ENCODE peak calls at places on chromosomes 13 and 19, in nine cellular contexts. E is IMR-90, A is NB4, Z is endothelial cell of umbilical vein, T is sigmoid colon, S is tibial nerve, G is adrenal gland, J is lower leg skin, N is esophagus squamous epithelium. D is an unnamed sample.

GRCh38 chr19:31316201-31316951 is 32.9 kb downstream of the TSHZ3 start:
- DNase-seq in E (peak; percentile 61), A (peak; percentile 80), Z (peak; percentile 4), T (peak; percentile 77), S (peak; percentile 49), G (no peak), J (peak; percentile 51), N (no peak), D (peak; percentile 46)

GRCh38 chr13:24612726-24613125 is 67.5 kb upstream of the ATP12A start:
- DNase-seq in E (no peak), A (no peak), Z (no peak), T (no peak), S (no peak), G (no peak), J (no peak), N (no peak), D (no peak)

GRCh38 chr19:18418725-18419194 is 438 bp upstream of the SSBP4 start:
- DNase-seq in E (no peak), A (peak; percentile 45), Z (no peak), T (no peak), S (no peak), G (no peak), J (no peak), N (no peak), D (no peak)

GRCh38 chr13:36965767-36966166 is 33.4 kb downstream of the ALG5 start:
- DNase-seq in E (peak; percentile 90), A (peak; percentile 15), Z (peak; percentile 95), T (no peak), S (no peak), G (no peak), J (no peak), N (no peak), D (no peak)

GRCh38 chr19:58395979-58396627 is 647 bp downstream of the RNF225 start:
- DNase-seq in E (no peak), A (no peak), Z (no peak), T (no peak), S (no peak), G (no peak), J (no peak), N (no peak), D (no peak)

GRCh38 chr13:70812481-70812880 is 704.2 kb upstream of the KLHL1 start:
- DNase-seq in E (peak; percentile 75), A (no peak), Z (peak; percentile 12), T (no peak), S (no peak), G (no peak), J (no peak), N (no peak), D (no peak)

GRCh38 chr19:2503521-2504109 is 27.7 kb downstream of the GADD45B start:
- DNase-seq in E (peak; percentile 78), A (peak; percentile 63), Z (no peak), T (no peak), S (no peak), G (no peak), J (peak; percentile 61), N (no peak), D (no peak)

GRCh38 chr13:20426766-20427448 is 98.8 kb downstream of the CRYL1 start:
- DNase-seq in E (peak; percentile 32), A (no peak), Z (no peak), T (no peak), S (no peak), G (no peak), J (no peak), N (no peak), D (no peak)

GRCh38 chr13:96020155-96020575 is 33.0 kb downstream of the UGGT2 start:
- DNase-seq in E (peak; percentile 67), A (peak; percentile 70), Z (peak; percentile 77), T (no peak), S (peak; percentile 42), G (peak; percentile 50), J (peak; percentile 20), N (no peak), D (no peak)

GRCh38 chr13:91722267-91722884 is 324.0 kb downstream of the GPC5 start:
- DNase-seq in E (peak; percentile 18), A (peak; percentile 28), Z (peak; percentile 10), T (no peak), S (no peak), G (no peak), J (no peak), N (no peak), D (no peak)

GRCh38 chr13:43648733-43649132 is 138.0 kb downstream of the ENOX1 start:
- DNase-seq in E (no peak), A (no peak), Z (no peak), T (no peak), S (no peak), G (no peak), J (no peak), N (no peak), D (no peak)

GRCh38 chr13:20332361-20333096 is 100.4 kb upstream of the GJB6 start:
- DNase-seq in E (no peak), A (no peak), Z (no peak), T (no peak), S (peak; percentile 27), G (no peak), J (peak; percentile 40), N (no peak), D (no peak)

GRCh38 chr19:11736696-11737095 is 2.0 kb downstream of the ZNF823 start:
- DNase-seq in E (peak; percentile 33), A (peak; percentile 99), Z (no peak), T (peak; percentile 72), S (no peak), G (peak; percentile 22), J (peak; percentile 45), N (no peak), D (no peak)

GRCh38 chr19:7679017-7679720 is 1.5 kb upstream of the TRAPPC5 start:
- DNase-seq in E (no peak), A (peak; percentile 53), Z (no peak), T (no peak), S (no peak), G (no peak), J (no peak), N (no peak), D (no peak)

GRCh38 chr13:30045916-30046704 is 195.7 kb upstream of the UBL3 start:
- DNase-seq in E (peak; percentile 88), A (peak; percentile 46), Z (no peak), T (no peak), S (no peak), G (no peak), J (no peak), N (no peak), D (no peak)

GRCh38 chr13:63208811-63209210 is 1793.2 kb upstream of the PCDH20 start:
- DNase-seq in E (peak; percentile 57), A (no peak), Z (no peak), T (no peak), S (no peak), G (no peak), J (no peak), N (no peak), D (no peak)

GRCh38 chr19:55641376-55642152 is 762 bp downstream of the ZNF580 start:
- DNase-seq in E (peak; percentile 18), A (peak; percentile 50), Z (no peak), T (peak; percentile 75), S (no peak), G (no peak), J (no peak), N (no peak), D (no peak)

GRCh38 chr19:19652482-19653295 is 9.2 kb upstream of the GMIP start:
- DNase-seq in E (peak; percentile 30), A (no peak), Z (no peak), T (no peak), S (no peak), G (peak; percentile 11), J (no peak), N (no peak), D (peak; percentile 9)

GRCh38 chr19:54114340-54114826 is 1.1 kb downstream of the TFPT start:
- DNase-seq in E (peak; percentile 18), A (peak; percentile 76), Z (peak; percentile 31), T (no peak), S (no peak), G (no peak), J (no peak), N (no peak), D (no peak)
- TF ChIP-seq POLR2A in E (no peak), A (peak; percentile 33), Z (peak; percentile 68), T (no peak), S (no peak), G (no peak), J (no peak), N (no peak), D (no peak)

DNA sequence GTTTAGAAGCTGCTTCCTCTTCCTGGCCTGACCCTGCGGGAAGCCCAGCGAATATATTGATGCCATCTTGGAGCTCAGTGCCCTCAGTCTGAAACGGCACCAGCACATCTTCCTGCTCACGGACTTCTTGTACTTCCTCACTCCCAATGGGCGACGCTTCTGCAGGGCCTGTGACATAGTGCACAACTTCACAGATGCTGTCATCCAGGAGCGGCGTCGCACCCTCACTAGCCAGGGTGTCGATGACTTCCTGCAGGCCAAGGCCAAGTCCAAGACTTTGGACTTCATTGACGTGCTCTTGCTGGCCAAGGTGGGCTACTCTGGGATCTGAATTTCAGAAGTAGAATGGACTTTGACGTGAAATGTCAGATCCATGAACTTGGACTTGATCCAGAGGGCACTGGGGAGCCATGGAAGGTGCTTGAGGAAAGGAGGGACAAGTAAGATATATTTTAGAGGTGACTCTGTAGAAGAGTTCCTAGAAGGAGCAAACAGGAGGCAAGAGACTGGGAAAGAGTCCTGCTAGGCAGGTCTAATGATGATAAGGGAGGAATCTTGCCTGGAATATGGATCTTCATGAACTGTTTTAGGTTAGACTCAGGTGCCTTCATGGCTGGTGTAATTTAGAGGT is 38.4 kb upstream of the CYP4F8 start:
- DNase-seq in E (no peak), A (no peak), Z (no peak), T (peak; percentile 43), S (no peak), G (no peak), J (no peak), N (no peak), D (no peak)
- TF ChIP-seq POLR2A in E (no peak), A (no peak), Z (no peak), T (no peak), S (no peak), G (no peak), J (no peak), N (no peak), D (no peak)

GRCh38 chr19:41218615-41219507 is at the start of gene AXL:
- DNase-seq in E (peak; percentile 86), A (no peak), Z (peak; percentile 73), T (peak; percentile 95), S (peak; percentile 84), G (peak; percentile 85), J (peak; percentile 84), N (no peak), D (peak; percentile 84)
- TF ChIP-seq POLR2A in E (peak; percentile 93), A (no peak), Z (peak; percentile 77), T (peak; percentile 67), S (peak; percentile 29), G (peak; percentile 53), J (no peak), N (no peak), D (peak; percentile 69)

DNA sequence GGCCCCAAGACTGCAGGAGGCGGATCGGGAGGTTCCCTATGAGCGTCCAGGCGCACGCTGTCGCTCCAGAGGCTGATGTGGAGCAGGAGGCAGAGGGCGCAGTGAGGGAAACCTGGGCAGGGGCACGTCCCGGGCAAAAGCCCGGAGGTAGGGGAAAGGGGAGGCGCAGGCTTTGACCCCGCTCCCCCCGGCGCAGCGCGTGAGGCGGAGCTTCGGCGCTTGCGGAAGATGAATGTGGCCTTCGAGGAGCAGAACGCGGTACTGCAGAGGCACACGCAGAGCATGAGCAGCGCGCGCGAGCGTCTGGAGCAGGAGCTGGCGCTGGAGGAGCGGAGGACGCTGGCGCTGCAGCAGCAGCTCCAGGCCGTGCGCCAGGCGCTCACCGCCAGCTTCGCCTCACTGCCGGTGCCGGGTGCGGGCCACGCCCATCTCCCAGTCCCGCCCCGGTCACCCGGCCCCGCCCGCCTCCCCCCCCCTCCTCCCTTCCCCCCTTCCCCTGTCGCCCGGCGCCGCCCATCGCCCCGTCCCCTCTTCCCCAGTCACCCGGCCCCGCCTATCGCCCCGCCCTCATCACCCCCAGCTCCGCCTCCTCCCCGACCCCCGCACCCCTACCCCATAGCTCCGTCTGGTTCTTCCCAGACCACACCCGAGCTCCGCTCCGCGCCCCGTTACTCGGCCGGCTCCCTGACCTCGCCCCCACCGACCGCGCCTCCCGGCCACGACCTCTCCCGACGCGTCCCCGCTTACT is 4.1 kb downstream of the HMG20B start:
- DNase-seq in E (peak; percentile 43), A (no peak), Z (peak; percentile 52), T (peak; percentile 91), S (no peak), G (peak; percentile 73), J (no peak), N (no peak), D (peak; percentile 46)
- TF ChIP-seq POLR2A in E (no peak), A (no peak), Z (no peak), T (no peak), S (no peak), G (no peak), J (no peak), N (no peak), D (no peak)

D was measured in uterus.